ENCODE peak calls at places on chromosomes 3 and 15, in five cellular contexts. V is MM.1S, B is SJSA1, A is fibroblast of pulmonary artery, L is ovary. R is an unnamed sample.

GRCh38 chr15:79922512-79923067 is 25.8 kb upstream of the MTHFS start:
- DNase-seq in V (no peak), B (no peak), A (no peak), L (no peak), R (no peak)

GRCh38 chr15:51864408-51865056 is 35.1 kb downstream of the TMOD3 start:
- DNase-seq in V (no peak), B (no peak), A (no peak), L (no peak), R (no peak)

GRCh38 chr3:88113311-88114162 is 36.2 kb upstream of the C3orf38 start:
- DNase-seq in V (peak; percentile 70), B (peak; percentile 47), A (peak; percentile 84), L (no peak), R (peak; percentile 42)

GRCh38 chr3:157335677-157336076 is 101.0 kb upstream of the PTX3 start:
- DNase-seq in V (no peak), B (peak; percentile 75), A (peak; percentile 83), L (no peak), R (peak; percentile 39)

GRCh38 chr3:100407164-100407563 is 5.8 kb downstream of the LNP1 start:
- DNase-seq in V (no peak), B (no peak), A (no peak), L (no peak), R (no peak)

GRCh38 chr3:147392083-147392916 is 14.0 kb downstream of the ZIC4 start:
- DNase-seq in V (no peak), B (peak; percentile 74), A (no peak), L (no peak), R (no peak)

GRCh38 chr3:197023998-197024651 is 5.5 kb downstream of the MELTF start:
- DNase-seq in V (no peak), B (no peak), A (no peak), L (no peak), R (no peak)

GRCh38 chr3:185959609-185960517 is 22.0 kb upstream of the TRA2B start:
- DNase-seq in V (no peak), B (no peak), A (peak; percentile 81), L (no peak), R (no peak)

GRCh38 chr3:186826316-186826977 is 16.1 kb upstream of the ADIPOQ start:
- DNase-seq in V (no peak), B (no peak), A (no peak), L (peak; percentile 20), R (no peak)

GRCh38 chr3:71640549-71640948 is 57.0 kb upstream of the FOXP1 start:
- DNase-seq in V (no peak), B (no peak), A (no peak), L (no peak), R (no peak)

GRCh38 chr3:44862221-44862637 is 517 bp downstream of the TMEM42 start:
- DNase-seq in V (peak; percentile 33), B (no peak), A (peak; percentile 46), L (no peak), R (no peak)

GRCh38 chr3:120450261-120450913 is 405 bp downstream of the FSTL1 start:
- DNase-seq in V (no peak), B (no peak), A (peak; percentile 44), L (no peak), R (no peak)

GRCh38 chr3:129908417-129908816 is 14.9 kb upstream of the TMCC1 start:
- DNase-seq in V (no peak), B (no peak), A (no peak), L (no peak), R (no peak)

GRCh38 chr15:27623560-27624305 is 475.4 kb downstream of the OCA2 start:
- DNase-seq in V (peak; percentile 93), B (no peak), A (no peak), L (no peak), R (no peak)

GRCh38 chr3:191774485-191774884 is 313.5 kb downstream of the PYDC2 start:
- DNase-seq in V (no peak), B (no peak), A (peak; percentile 20), L (no peak), R (no peak)

GRCh38 chr3:56989434-56990294 is 70.8 kb upstream of the SPATA12 start:
- DNase-seq in V (no peak), B (no peak), A (peak; percentile 68), L (no peak), R (no peak)